ENCODE peak calls at places on chromosomes 16 and 17, in six cellular contexts. W is heart right ventricle; A is activated T-cell treated with anti-CD3 and anti-CD28 coated beads, Interleukin-2, amount 50 U/mL, for 72 hours; S is kidney tubule cell; G is activated naive CD4-positive, alpha-beta T cell treated with Interleukin-2 at 50 U/mL for 16 hours; H is GDM1. R is an unnamed sample.

GRCh38 chr17:72850410-72850809 is 242.1 kb downstream of the SLC39A11 start:
- DNase-seq in W (no peak), A (no peak), S (peak), G (no peak), H (no peak), R (no peak)

GRCh38 chr17:8736362-8736761 is 8.3 kb downstream of the CCDC42 start:
- DNase-seq in W (no peak), A (no peak), S (no peak), G (no peak), H (no peak), R (no peak)

GRCh38 chr16:89958068-89958467 is 9.5 kb downstream of the DEF8 start:
- DNase-seq in W (peak), A (no peak), S (peak), G (no peak), H (peak), R (no peak)

GRCh38 chr17:1928976-1929375 is 96.2 kb downstream of the RTN4RL1 start:
- DNase-seq in W (peak), A (no peak), S (no peak), G (no peak), H (no peak), R (no peak)

GRCh38 chr17:27457731-27458523 is 1.7 kb downstream of the KSR1 start:
- DNase-seq in W (no peak), A (no peak), S (peak), G (no peak), H (no peak), R (no peak)

GRCh38 chr17:17709815-17710321 is 28.6 kb downstream of the RAI1 start:
- DNase-seq in W (no peak), A (no peak), S (no peak), G (no peak), H (no peak), R (no peak)

GRCh38 chr16:87326151-87326571 is 9.0 kb upstream of the C16orf95 start:
- DNase-seq in W (no peak), A (no peak), S (no peak), G (no peak), H (no peak), R (no peak)

GRCh38 chr17:28317965-28318758 is 838 bp upstream of the TMEM97 start:
- DNase-seq in W (no peak), A (peak), S (no peak), G (no peak), H (no peak), R (no peak)

GRCh38 chr16:50396770-50397525 is 28.2 kb upstream of the BRD7 start:
- DNase-seq in W (no peak), A (peak), S (peak), G (no peak), H (no peak), R (no peak)

GRCh38 chr16:79639576-79640311 is 39.2 kb upstream of the MAF start:
- DNase-seq in W (no peak), A (peak), S (peak), G (peak), H (no peak), R (peak)

GRCh38 chr16:4011225-4011939 is 104.9 kb downstream of the ADCY9 start:
- DNase-seq in W (no peak), A (no peak), S (peak), G (no peak), H (no peak), R (no peak)

GRCh38 chr17:82589851-82590180 is 58.4 kb downstream of the WDR45B start:
- DNase-seq in W (no peak), A (no peak), S (no peak), G (no peak), H (no peak), R (no peak)

GRCh38 chr16:69346683-69347082 is 4.9 kb downstream of the TMED6 start:
- DNase-seq in W (no peak), A (no peak), S (no peak), G (no peak), H (no peak), R (no peak)

GRCh38 chr16:30904114-30904780 is 7.8 kb downstream of the CTF1 start:
- DNase-seq in W (no peak), A (no peak), S (no peak), G (no peak), H (peak), R (no peak)

GRCh38 chr17:50028207-50029120 is 27.4 kb upstream of the ITGA3 start:
- DNase-seq in W (no peak), A (no peak), S (peak), G (no peak), H (peak), R (no peak)

GRCh38 chr17:66302761-66303626 is 581 bp downstream of the PRKCA start:
- DNase-seq in W (peak), A (peak), S (peak), G (peak), H (peak), R (peak)

GRCh38 chr16:19294156-19294649 is 8.7 kb downstream of the CLEC19A start:
- DNase-seq in W (peak), A (peak), S (no peak), G (peak), H (no peak), R (peak)

GRCh38 chr17:77028900-77029299 is 111.9 kb upstream of the SEC14L1 start:
- DNase-seq in W (no peak), A (no peak), S (no peak), G (no peak), H (no peak), R (no peak)

GRCh38 chr17:49510059-49510719 is 15.1 kb downstream of the NGFR start:
- DNase-seq in W (no peak), A (no peak), S (no peak), G (no peak), H (no peak), R (no peak)

R was measured in activated CD4-positive, alpha-beta memory T cell treated with anti-CD3 and anti-CD28 coated beads, Interleukin-2, amount 10 ng/mL, durations not matched to agents 7 days and 5 days.